ENCODE peak calls at places on chromosomes 2 and 18, in six cellular contexts. X, V, R, P, W and E are unnamed samples.

GRCh38 chr2:230054079-230054478 is 14.6 kb downstream of the SLC16A14 start:
- DNase-seq in X (no peak), V (no peak), R (no peak), P (no peak), W (no peak), E (peak; percentile 49)

GRCh38 chr2:9379372-9379725 is 44.0 kb downstream of the ITGB1BP1 start:
- DNase-seq in X (no peak), V (no peak), R (no peak), P (no peak), W (no peak), E (no peak)

GRCh38 chr2:128306931-128307460 is 11.7 kb downstream of the HS6ST1 start:
- DNase-seq in X (no peak), V (no peak), R (no peak), P (no peak), W (no peak), E (no peak)

GRCh38 chr2:168490916-168491605 is 35.0 kb downstream of the CERS6 start:
- DNase-seq in X (no peak), V (no peak), R (no peak), P (no peak), W (no peak), E (no peak)

GRCh38 chr2:236944561-236944960 is 141.1 kb upstream of the COPS8 start:
- DNase-seq in X (no peak), V (no peak), R (no peak), P (no peak), W (no peak), E (no peak)

GRCh38 chr18:12012697-12013096 is 31.4 kb downstream of the IMPA2 start:
- DNase-seq in X (no peak), V (no peak), R (no peak), P (no peak), W (no peak), E (no peak)

GRCh38 chr2:83055338-83056010 is 1403.6 kb downstream of the SUCLG1 start:
- DNase-seq in X (no peak), V (no peak), R (no peak), P (no peak), W (no peak), E (peak; percentile 91)

GRCh38 chr18:53281406-53281805 is 941.4 kb downstream of the DCC start:
- DNase-seq in X (no peak), V (no peak), R (no peak), P (no peak), W (no peak), E (no peak)

GRCh38 chr2:157874997-157875719 is 972 bp downstream of the ACVR1 start:
- DNase-seq in X (peak; percentile 45), V (no peak), R (peak; percentile 51), P (peak; percentile 59), W (no peak), E (peak; percentile 82)

GRCh38 chr2:170265321-170265720 is 87.4 kb downstream of the MYO3B start:
- DNase-seq in X (no peak), V (no peak), R (no peak), P (no peak), W (no peak), E (no peak)

GRCh38 chr18:51135361-51135760 is 62.1 kb downstream of the MEX3C start:
- DNase-seq in X (no peak), V (no peak), R (no peak), P (no peak), W (no peak), E (peak; percentile 69)

GRCh38 chr2:178707471-178707870 is 99.8 kb downstream of the TTN start:
- DNase-seq in X (no peak), V (no peak), R (no peak), P (no peak), W (no peak), E (no peak)
- TF ChIP-seq CTCF in X (no peak), V (no peak), R (no peak), P (no peak), W (no peak), E (no peak)

GRCh38 chr18:55510809-55511208 is 77.2 kb downstream of the TCF4 start:
- DNase-seq in X (peak; percentile 42), V (no peak), R (peak; percentile 79), P (peak; percentile 34), W (no peak), E (peak; percentile 99)
- H3K4me3 ChIP-seq in X (no peak overlapping the region), V (no peak overlapping the region), R (no peak overlapping the region), P (no peak overlapping the region), W (no peak overlapping the region), E (peak overlapping the region; percentile 38)

DNA sequence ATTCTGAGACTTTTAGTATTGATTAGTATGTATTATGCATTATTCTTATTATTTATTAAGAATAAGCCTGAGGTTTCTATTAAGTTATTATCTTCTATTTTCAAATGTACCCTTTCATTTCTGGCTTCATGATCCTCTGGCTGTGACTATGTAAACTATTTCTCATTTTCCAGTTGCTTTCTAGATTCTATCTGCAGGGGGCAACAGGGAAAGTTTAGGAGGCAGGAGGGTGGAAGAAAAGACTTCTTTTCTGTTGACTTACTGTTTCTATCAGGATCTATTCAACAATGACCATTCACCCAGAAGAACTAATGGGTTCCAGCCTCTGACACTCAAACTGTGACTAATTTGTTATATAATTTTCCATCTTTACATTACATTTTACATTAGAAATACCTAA is 653.4 kb upstream of the FSHR start:
- DNase-seq in X (no peak), V (no peak), R (no peak), P (peak; percentile 53), W (no peak), E (no peak)
- TF ChIP-seq CTCF in X (no peak), V (no peak), R (no peak), P (peak; percentile 35), W (no peak), E (no peak)

GRCh38 chr2:86185517-86186212 is 9.6 kb downstream of the IMMT start:
- DNase-seq in X (no peak), V (no peak), R (no peak), P (no peak), W (no peak), E (no peak)
- H3K4me3 ChIP-seq in X (no peak overlapping the region), V (no peak overlapping the region), R (no peak overlapping the region), P (no peak overlapping the region), W (no peak overlapping the region), E (no peak overlapping the region)

DNA sequence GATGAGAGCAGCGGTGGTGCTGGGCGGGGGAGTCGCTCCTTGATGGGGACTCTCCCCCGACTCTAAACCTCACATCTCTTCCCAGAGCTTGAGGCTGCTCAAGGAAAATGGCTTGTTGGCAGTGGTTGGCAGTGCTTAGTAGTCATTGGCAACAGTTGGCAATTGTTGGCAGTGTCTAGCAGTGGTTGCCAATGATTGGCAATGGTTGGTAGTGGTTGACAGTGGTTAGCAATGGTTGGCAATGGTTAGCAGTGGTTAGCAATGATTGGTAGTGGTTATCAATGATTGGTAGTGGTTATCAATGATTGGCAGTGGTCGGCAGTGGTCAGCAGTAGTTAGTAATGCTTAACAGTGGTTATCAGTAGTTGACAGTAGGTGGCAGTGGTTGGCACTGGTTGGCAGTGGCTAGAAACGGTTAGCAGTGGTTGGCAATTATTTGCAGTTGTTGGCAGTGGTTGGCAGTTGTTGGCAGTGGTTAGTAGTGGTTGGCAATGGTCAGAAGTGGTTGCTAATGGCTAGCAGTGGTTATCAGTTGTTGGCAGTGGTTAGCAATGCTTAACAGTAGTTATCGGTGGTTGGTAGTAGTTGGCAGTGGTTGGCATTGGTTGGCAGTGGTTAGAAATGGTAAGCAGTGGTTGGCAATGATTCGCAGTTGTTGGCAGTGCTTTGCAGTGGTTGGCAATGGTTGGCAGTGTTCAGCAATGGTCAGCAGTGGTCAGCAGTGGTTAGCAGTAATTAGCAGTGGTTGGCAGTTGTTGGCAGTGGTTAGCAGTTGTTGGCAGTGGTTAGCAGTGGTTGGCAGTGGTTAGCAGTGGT is 85.4 kb upstream of the OTOS start:
- DNase-seq in X (no peak), V (no peak), R (peak; percentile 0), P (no peak), W (no peak), E (no peak)
- TF ChIP-seq CTCF in X (no peak), V (no peak), R (no peak), P (peak; percentile 13), W (no peak), E (peak; percentile 0)

GRCh38 chr18:24400587-24400986 is 3.0 kb upstream of the OSBPL1A start:
- DNase-seq in X (no peak), V (no peak), R (no peak), P (no peak), W (no peak), E (no peak)

GRCh38 chr18:24397694-24398365 is at the start of gene OSBPL1A:
- DNase-seq in X (peak; percentile 94), V (peak; percentile 98), R (peak; percentile 94), P (peak; percentile 99), W (peak; percentile 73), E (peak; percentile 94)

GRCh38 chr18:24396082-24396623 is 1.5 kb downstream of the OSBPL1A start:
- DNase-seq in X (no peak), V (peak; percentile 38), R (no peak), P (no peak), W (no peak), E (no peak)

GRCh38 chr18:24397131-24397693 is 412 bp downstream of the OSBPL1A start:
- DNase-seq in X (peak; percentile 67), V (peak; percentile 78), R (peak; percentile 40), P (peak; percentile 70), W (no peak), E (peak; percentile 87)

GRCh38 chr18:24398515-24398914 is 891 bp upstream of the OSBPL1A start:
- DNase-seq in X (no peak), V (no peak), R (no peak), P (peak; percentile 39), W (no peak), E (no peak)
- H3K4me3 ChIP-seq in X (no peak overlapping the region), V (peak overlapping the region; percentile 72), R (no peak overlapping the region), P (peak overlapping the region; percentile 58), W (peak overlapping the region; percentile 51), E (peak overlapping the region; percentile 84)

GRCh38 chr2:56184500-56184996 is 758 bp downstream of the CCDC85A start:
- DNase-seq in X (no peak), V (no peak), R (no peak), P (peak; percentile 52), W (no peak), E (no peak)

GRCh38 chr2:56185101-56185581 is 1.4 kb downstream of the CCDC85A start:
- DNase-seq in X (no peak), V (no peak), R (peak; percentile 8), P (peak; percentile 45), W (no peak), E (no peak)

GRCh38 chr2:56182420-56182819 is 1.4 kb upstream of the CCDC85A start:
- DNase-seq in X (no peak), V (no peak), R (no peak), P (peak; percentile 87), W (no peak), E (no peak)

GRCh38 chr2:56183643-56184499 is at the start of gene CCDC85A:
- DNase-seq in X (peak; percentile 85), V (peak; percentile 26), R (peak; percentile 85), P (peak; percentile 86), W (peak; percentile 25), E (peak; percentile 84)

DNA sequence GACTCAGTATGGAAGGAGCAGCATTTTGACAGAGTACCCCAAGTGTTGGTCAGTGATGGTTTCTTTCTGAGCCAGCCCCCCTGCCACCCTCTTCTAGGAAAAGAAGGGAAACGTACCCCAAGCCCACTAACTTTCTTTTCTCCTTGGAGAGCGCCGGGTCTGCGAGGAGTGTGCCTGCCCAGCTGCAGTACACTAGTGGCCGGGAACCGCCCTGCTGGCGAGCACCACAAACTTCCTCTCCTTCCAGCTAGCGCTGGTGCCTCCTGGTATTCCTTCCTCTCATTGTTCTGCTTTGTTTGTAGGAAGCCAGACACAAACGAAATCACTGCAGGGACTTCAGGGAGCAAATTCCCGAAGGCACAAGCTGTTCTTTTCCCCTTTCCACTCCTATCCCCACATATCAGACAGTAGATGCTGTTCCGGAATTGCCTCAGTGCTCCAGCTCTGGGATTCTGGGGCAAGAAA is 1.8 kb downstream of the CCDC85A start:
- DNase-seq in X (peak; percentile 48), V (no peak), R (peak; percentile 38), P (peak; percentile 79), W (no peak), E (peak; percentile 67)
- TF ChIP-seq CTCF in X (no peak), V (no peak), R (no peak), P (peak; percentile 34), W (no peak), E (peak; percentile 26)

GRCh38 chr2:27078267-27079194 is at the start of gene EMILIN1:
- DNase-seq in X (peak; percentile 96), V (no peak), R (peak; percentile 86), P (peak; percentile 56), W (no peak), E (peak; percentile 97)
- H3K4me3 ChIP-seq in X (peak within 1 kb of the TSS; percentile 52), V (no peak within 1 kb of the TSS), R (peak within 1 kb of the TSS; percentile 47), P (peak within 1 kb of the TSS; percentile 38), W (no peak within 1 kb of the TSS), E (peak within 1 kb of the TSS; percentile 90)